ENCODE peak calls at places on chromosomes 5 and 9, in five cellular contexts. V is GM19239, B is iPS-NIHi11, X is Kasumi-1, E is Right ventricle myocardium inferior. I is an unnamed sample.

GRCh38 chr9:80305136-80305535 is 733.4 kb downstream of the TLE4 start:
- DNase-seq in V (no peak), B (no peak), X (no peak), E (no peak), I (no peak)

GRCh38 chr9:115640887-115641286 is 512.7 kb upstream of the PAPPA start:
- DNase-seq in V (no peak), B (no peak), X (no peak), E (no peak), I (no peak)

GRCh38 chr9:105930007-105930627 is 235.8 kb downstream of the TMEM38B start:
- DNase-seq in V (no peak), B (no peak), X (no peak), E (no peak), I (no peak)

GRCh38 chr9:83707518-83707767 is 315 bp downstream of the UBQLN1 start:
- DNase-seq in V (peak), B (no peak), X (no peak), E (no peak), I (no peak)

GRCh38 chr9:70488793-70489105 is 74.3 kb upstream of the KLF9 start:
- DNase-seq in V (no peak), B (no peak), X (no peak), E (no peak), I (no peak)

GRCh38 chr5:167030500-167031120 is 1260.8 kb upstream of the WWC1 start:
- DNase-seq in V (no peak), B (peak), X (no peak), E (peak), I (peak)

GRCh38 chr9:137666950-137667670 is 48.3 kb downstream of the EHMT1 start:
- DNase-seq in V (no peak), B (peak), X (no peak), E (no peak), I (peak)

GRCh38 chr5:149062371-149063016 is 368 bp downstream of the SH3TC2 start:
- DNase-seq in V (no peak), B (no peak), X (peak), E (no peak), I (peak)

GRCh38 chr9:22237497-22238363 is 208.9 kb upstream of the DMRTA1 start:
- DNase-seq in V (no peak), B (peak), X (no peak), E (no peak), I (no peak)

GRCh38 chr5:89722538-89722937 is 687.0 kb downstream of the CETN3 start:
- DNase-seq in V (no peak), B (no peak), X (no peak), E (no peak), I (no peak)

GRCh38 chr9:85522459-85523092 is 219.2 kb downstream of the AGTPBP1 start:
- DNase-seq in V (no peak), B (peak), X (peak), E (peak), I (peak)

GRCh38 chr5:95809414-95809960 is 13.0 kb downstream of the GLRX start:
- DNase-seq in V (no peak), B (no peak), X (no peak), E (no peak), I (no peak)

GRCh38 chr5:111694183-111694582 is 62.8 kb downstream of the NREP start:
- DNase-seq in V (no peak), B (no peak), X (no peak), E (no peak), I (no peak)

GRCh38 chr5:112823656-112824055 is 37.4 kb upstream of the SRP19 start:
- DNase-seq in V (no peak), B (no peak), X (no peak), E (no peak), I (no peak)

GRCh38 chr5:72302171-72302570 is 17.9 kb downstream of the MRPS27 start:
- DNase-seq in V (no peak), B (peak), X (no peak), E (no peak), I (no peak)

GRCh38 chr5:127650649-127651048 is 1.8 kb downstream of the CTXN3 start:
- DNase-seq in V (no peak), B (no peak), X (no peak), E (no peak), I (no peak)

GRCh38 chr9:136050266-136050705 is 44.8 kb downstream of the NACC2 start:
- DNase-seq in V (no peak), B (no peak), X (no peak), E (no peak), I (no peak)

GRCh38 chr9:81380960-81381359 is 308.4 kb downstream of the TLE1 start:
- DNase-seq in V (no peak), B (no peak), X (no peak), E (no peak), I (no peak)

GRCh38 chr9:22446950-22447606 is 454 bp downstream of the DMRTA1 start:
- DNase-seq in V (no peak), B (peak), X (no peak), E (peak), I (peak)

I was measured in endothelial cell.